ENCODE peak calls at places on chromosome 21, in eight cellular contexts. M is GM12891, T is K562, A is A549, E is tibial nerve, I is body of pancreas, Q is uterus, F is upper lobe of left lung. X is an unnamed sample.

GRCh38 chr21:14084068-14084501 is 126.7 kb downstream of the LIPI start:
- DNase-seq in F (no peak), Q (no peak), A (no peak), E (no peak), M (no peak), I (no peak), T (no peak), X (no peak)

GRCh38 chr21:21148009-21148408 is 149.8 kb downstream of the NCAM2 start:
- DNase-seq in F (no peak), I (no peak), A (no peak), T (no peak), E (no peak), M (no peak), Q (no peak), X (no peak)

GRCh38 chr21:37423103-37423502 is 56.5 kb downstream of the DYRK1A start:
- DNase-seq in A (no peak), M (no peak), T (no peak), F (no peak), I (no peak), Q (no peak), E (no peak), X (no peak)

GRCh38 chr21:35933466-35933865 is 126.9 kb downstream of the SETD4 start:
- DNase-seq in E (peak), Q (peak), A (peak), I (no peak), T (no peak), M (no peak), F (peak), X (no peak)

GRCh38 chr21:29287383-29287782 is 11.3 kb upstream of the BACH1 start:
- DNase-seq in Q (no peak), E (no peak), F (no peak), I (no peak), A (no peak), M (no peak), T (no peak), X (no peak)

GRCh38 chr21:35423694-35424093 is 374.6 kb upstream of the RUNX1 start:
- DNase-seq in F (no peak), A (no peak), Q (no peak), E (no peak), M (no peak), I (no peak), T (no peak), X (no peak)

GRCh38 chr21:36030581-36031189 is 29.6 kb downstream of the SETD4 start:
- DNase-seq in I (no peak), E (no peak), F (no peak), M (no peak), Q (no peak), A (no peak), T (peak), X (no peak)

GRCh38 chr21:44298301-44298700 is 1.6 kb upstream of the PFKL start:
- DNase-seq in E (no peak), M (no peak), I (no peak), T (no peak), F (no peak), Q (no peak), A (no peak), X (no peak)

GRCh38 chr21:35450830-35451229 is 401.7 kb upstream of the RUNX1 start:
- DNase-seq in Q (no peak), E (no peak), I (no peak), A (no peak), T (no peak), M (no peak), F (no peak), X (no peak)

GRCh38 chr21:16124397-16125130 is 394.8 kb downstream of the USP25 start:
- DNase-seq in T (no peak), F (no peak), E (peak), A (peak), M (no peak), Q (peak), I (no peak), X (no peak)

GRCh38 chr21:24110846-24111245 is 1496.4 kb downstream of the MRPL39 start:
- DNase-seq in E (no peak), F (no peak), I (no peak), Q (no peak), M (no peak), T (no peak), A (no peak), X (no peak)

GRCh38 chr21:29256125-29256895 is 42.4 kb upstream of the BACH1 start:
- DNase-seq in E (no peak), I (no peak), M (no peak), F (no peak), T (no peak), A (no peak), Q (no peak), X (no peak)

GRCh38 chr21:18369115-18369514 is 34.5 kb downstream of the TMPRSS15 start:
- DNase-seq in E (no peak), T (no peak), A (peak), Q (no peak), F (no peak), I (no peak), M (no peak), X (no peak)

GRCh38 chr21:44987301-44987885 is 47.6 kb downstream of the SLX9 start:
- DNase-seq in A (no peak), T (no peak), F (no peak), M (no peak), E (no peak), Q (no peak), I (no peak), X (no peak)

GRCh38 chr21:35254006-35254751 is 205.1 kb upstream of the RUNX1 start:
- DNase-seq in F (no peak), I (no peak), T (no peak), M (no peak), A (no peak), E (peak), Q (no peak), X (no peak)

GRCh38 chr21:44695176-44695575 is 1.8 kb upstream of the KRTAP10-12 start:
- DNase-seq in F (no peak), Q (no peak), T (no peak), I (no peak), M (no peak), E (no peak), A (no peak), X (no peak)

GRCh38 chr21:42317341-42317741 is 2.1 kb upstream of the TFF3 start:
- DNase-seq in T (no peak), A (no peak), M (no peak), F (no peak), Q (peak), E (no peak), I (no peak), X (no peak)

GRCh38 chr21:42313501-42313969 is 1.7 kb downstream of the TFF3 start:
- DNase-seq in I (no peak), Q (no peak), M (no peak), F (no peak), E (no peak), T (no peak), A (no peak), X (no peak)

GRCh38 chr21:42314616-42315295 is 453 bp downstream of the TFF3 start:
- DNase-seq in A (no peak), I (no peak), E (no peak), T (no peak), F (no peak), Q (peak), M (no peak), X (no peak)

GRCh38 chr21:42316891-42317290 is 1.7 kb upstream of the TFF3 start:
- DNase-seq in F (no peak), E (no peak), M (no peak), T (no peak), I (no peak), Q (peak), A (no peak), X (no peak)

DNA sequence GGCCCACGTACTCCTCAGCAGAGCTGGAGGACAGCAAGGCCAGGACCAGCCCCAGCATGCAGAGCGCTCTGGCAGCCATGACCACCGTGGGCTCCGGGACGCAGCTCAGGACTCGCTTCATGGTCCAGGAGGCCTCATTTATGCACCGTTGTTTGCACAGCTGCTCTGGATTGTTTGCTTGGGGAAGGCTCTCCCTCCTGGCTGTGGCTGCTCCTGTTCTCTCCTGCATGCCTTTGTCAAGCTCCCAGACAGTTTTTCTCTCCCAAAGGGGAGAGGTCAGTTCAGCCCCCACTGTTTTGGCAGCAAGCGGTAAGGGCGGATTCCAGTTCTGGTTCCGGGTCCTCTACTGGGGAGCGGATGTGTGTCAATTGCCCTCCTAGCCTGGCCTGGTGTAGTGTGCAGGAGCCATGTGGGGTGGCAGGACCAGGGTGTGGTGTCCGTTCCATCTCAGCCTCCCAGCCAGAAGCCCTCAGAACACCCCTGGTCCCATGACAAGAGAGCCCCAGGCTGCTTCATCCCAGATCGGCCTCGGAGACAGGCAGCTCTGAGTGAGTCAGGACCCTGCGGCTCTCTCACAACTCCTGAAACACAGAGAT is at the start of gene TFF3:
- DNase-seq in M (no peak), T (no peak), Q (peak), I (no peak), F (no peak), E (no peak), A (peak), X (no peak)
- TF ChIP-seq POLR2A in M (no peak), T (no peak), Q (no peak), I (no peak), F (no peak), E (no peak), A (no peak), X (no peak)

GRCh38 chr21:33229099-33229775 is 501 bp upstream of the IFNAR2 start:
- DNase-seq in M (no peak), E (no peak), F (no peak), Q (no peak), T (no peak), I (no peak), A (no peak), X (no peak)

GRCh38 chr21:33231526-33231925 is 1.8 kb downstream of the IFNAR2 start:
- DNase-seq in E (no peak), F (no peak), T (no peak), Q (no peak), A (no peak), I (no peak), M (no peak), X (no peak)

GRCh38 chr21:33230518-33231324 is 983 bp downstream of the IFNAR2 start:
- DNase-seq in A (peak), E (no peak), I (peak), T (peak), F (peak), Q (peak), M (peak), X (peak)

GRCh38 chr21:33228455-33228854 is 1.3 kb upstream of the IFNAR2 start:
- DNase-seq in I (no peak), Q (no peak), T (no peak), A (no peak), M (no peak), E (no peak), F (peak), X (no peak)

GRCh38 chr21:33229776-33230517 is at the start of gene IFNAR2:
- DNase-seq in F (peak), T (peak), A (peak), M (peak), E (peak), Q (peak), I (peak), X (peak)
- TF ChIP-seq POLR2A in F (peak), T (peak), A (peak), M (no peak), E (peak), Q (peak), I (peak), X (no peak)

GRCh38 chr21:46144464-46145070 is 10.8 kb downstream of the FTCD start:
- DNase-seq in E (no peak), Q (peak), A (no peak), M (no peak), F (no peak), I (no peak), T (no peak), X (no peak)

GRCh38 chr21:46139686-46140085 is 15.7 kb downstream of the FTCD start:
- DNase-seq in F (no peak), A (no peak), M (no peak), I (no peak), T (no peak), E (no peak), Q (no peak), X (no peak)

GRCh38 chr21:46141767-46142580 is 13.4 kb downstream of the FTCD start:
- DNase-seq in M (no peak), A (no peak), T (no peak), I (no peak), Q (peak), E (no peak), F (no peak), X (no peak)

GRCh38 chr21:46145159-46145839 is 10.1 kb downstream of the FTCD start:
- DNase-seq in I (no peak), T (no peak), A (no peak), M (no peak), E (no peak), Q (peak), F (no peak), X (no peak)

GRCh38 chr21:46142581-46143473 is 12.6 kb downstream of the FTCD start:
- DNase-seq in E (no peak), I (no peak), F (no peak), T (no peak), A (no peak), M (no peak), Q (peak), X (no peak)
- TF ChIP-seq POLR2A in E (no peak), I (no peak), F (no peak), T (no peak), A (no peak), M (no peak), Q (no peak), X (no peak)

DNA sequence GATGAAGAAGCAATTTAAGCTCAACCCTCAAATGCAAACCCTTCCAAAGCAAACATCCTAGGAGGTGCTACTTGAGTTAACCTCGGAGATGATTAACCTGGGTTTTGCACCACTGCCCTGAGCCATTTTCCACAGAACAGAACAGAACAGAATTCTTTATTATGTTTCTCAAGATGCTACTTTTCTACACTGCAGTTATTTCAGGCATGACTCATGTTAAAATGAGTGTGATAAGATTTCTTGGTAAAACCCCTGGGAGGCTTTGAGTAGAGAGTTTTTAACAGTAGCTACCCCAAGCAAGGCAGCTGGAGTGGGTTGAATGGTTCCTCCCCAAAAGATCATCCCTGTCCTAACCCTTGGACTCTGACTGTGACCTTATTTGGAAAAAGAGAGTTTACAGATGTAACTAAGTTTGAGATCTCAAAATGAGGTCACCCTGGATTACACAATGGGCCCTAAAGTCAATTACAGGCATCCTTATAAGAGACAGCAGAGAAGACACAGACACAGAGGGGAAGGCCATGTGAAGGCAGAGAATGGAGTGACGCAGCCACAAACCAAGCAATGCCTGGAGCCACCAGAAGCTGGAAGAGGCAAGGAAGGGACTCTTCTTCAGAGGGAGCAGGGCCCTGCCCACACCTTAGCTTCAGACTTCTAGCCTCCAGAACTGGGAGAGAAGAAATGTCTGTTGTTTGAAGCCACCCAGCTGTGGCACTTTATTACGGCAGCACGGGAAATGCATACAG is 153.4 kb downstream of the ETS2 start:
- DNase-seq in T (no peak), E (peak), Q (peak), A (peak), M (no peak), F (no peak), I (no peak), X (no peak)
- TF ChIP-seq POLR2A in T (no peak), E (peak), Q (no peak), A (no peak), M (no peak), F (no peak), I (no peak), X (no peak)

DNA sequence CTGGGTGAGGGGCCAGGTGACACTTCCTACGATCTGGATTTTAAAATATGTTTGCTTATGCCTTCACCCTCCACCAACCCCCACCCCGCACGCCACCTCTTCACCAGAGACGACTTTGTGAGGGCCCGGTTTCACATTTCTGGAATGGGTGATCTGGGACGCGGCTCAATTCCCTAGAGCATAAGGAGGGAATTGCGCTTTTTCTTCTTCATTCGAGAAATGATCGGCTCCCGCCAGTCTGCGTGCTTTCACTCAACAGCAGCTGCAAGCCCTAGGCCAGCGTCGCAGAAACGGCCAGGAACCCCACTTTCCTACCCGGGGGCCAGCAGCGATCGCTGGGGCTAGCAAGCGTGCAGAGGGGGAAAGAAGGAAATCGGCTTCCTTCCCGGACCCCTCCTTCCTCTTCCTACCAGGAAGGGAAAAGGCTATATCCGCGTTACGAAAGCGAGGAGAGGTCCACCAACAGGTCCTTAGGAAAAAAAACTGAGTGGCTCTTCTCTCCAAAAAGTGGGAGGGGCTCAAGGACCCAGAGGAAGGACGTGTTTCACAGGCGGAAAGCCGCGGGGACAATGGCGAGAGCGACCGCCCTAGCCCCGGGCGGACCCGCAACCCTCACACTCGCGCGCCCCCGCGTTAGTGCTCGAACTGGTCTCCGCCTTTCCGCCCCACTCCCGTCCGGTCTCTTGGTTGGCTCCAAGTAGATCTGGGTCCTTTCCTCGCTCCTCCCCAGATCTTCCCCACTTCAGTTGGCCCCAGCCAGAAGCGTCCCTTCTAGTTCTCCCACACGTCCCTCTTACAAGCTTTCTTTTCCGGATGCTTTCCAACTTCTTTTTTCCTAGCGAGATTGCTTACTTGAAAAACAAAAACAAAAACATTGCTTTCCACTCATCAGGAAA is 1.1 kb upstream of the ADAMTS1 start:
- DNase-seq in A (peak), T (no peak), Q (peak), E (peak), M (no peak), I (peak), F (peak), X (peak)
- TF ChIP-seq POLR2A in A (no peak), T (no peak), Q (peak), E (peak), M (no peak), I (peak), F (no peak), X (peak)

DNA sequence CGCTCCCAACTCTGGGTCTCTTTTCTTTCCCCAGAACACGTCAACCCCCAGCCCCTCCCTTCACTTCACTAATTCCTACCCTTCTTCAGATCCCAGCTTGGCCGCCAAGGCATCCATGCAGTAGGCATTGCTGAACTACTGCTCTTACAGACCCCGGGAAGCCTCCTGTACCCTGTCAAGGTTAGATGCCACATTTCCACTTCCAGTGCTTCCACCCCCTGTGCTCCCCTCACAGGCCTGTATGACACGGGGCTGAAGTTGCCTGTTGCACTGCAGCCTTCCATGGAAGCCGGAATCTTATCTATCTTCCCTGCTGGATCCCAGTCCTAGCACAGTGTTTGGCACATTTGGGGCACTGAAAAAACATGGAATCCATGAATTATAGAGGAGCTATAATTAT is 99.0 kb upstream of the SOD1 start:
- DNase-seq in E (no peak), I (no peak), M (no peak), F (no peak), Q (no peak), T (no peak), A (no peak), X (no peak)
- TF ChIP-seq POLR2A in E (no peak), I (no peak), M (no peak), F (no peak), Q (no peak), T (no peak), A (no peak), X (no peak)

GRCh38 chr21:42829417-42829816 is 49.9 kb downstream of the WDR4 start:
- DNase-seq in M (no peak), I (no peak), Q (no peak), A (no peak), F (no peak), T (no peak), E (no peak), X (no peak)

GRCh38 chr21:42833439-42833815 is 45.9 kb downstream of the WDR4 start:
- DNase-seq in T (peak), A (peak), Q (no peak), F (no peak), E (no peak), M (no peak), I (no peak), X (no peak)

GRCh38 chr21:42827588-42827987 is 51.8 kb downstream of the WDR4 start:
- DNase-seq in F (no peak), Q (no peak), I (no peak), E (no peak), A (no peak), M (no peak), T (no peak), X (no peak)

GRCh38 chr21:42829954-42830353 is 49.4 kb downstream of the WDR4 start:
- DNase-seq in Q (no peak), E (no peak), T (no peak), A (no peak), M (no peak), F (no peak), I (no peak), X (no peak)

GRCh38 chr21:42830456-42831455 is 48.6 kb downstream of the WDR4 start:
- DNase-seq in Q (peak), E (no peak), A (no peak), I (no peak), M (no peak), F (no peak), T (peak), X (no peak)
- TF ChIP-seq POLR2A in Q (no peak), E (no peak), A (peak), I (no peak), M (peak), F (no peak), T (peak), X (no peak)